ENCODE peak calls at places on chromosomes 2 and 18, in five cellular contexts. Y is COR-L47, T is activated T-cell treated with anti-CD3 and anti-CD28 coated beads for 1 hour, K is NCI-H510A treated with DMSO at 0.1 percent for 48 hours, P is endothelial cell. C is an unnamed sample.

GRCh38 chr2:219612605-219613286 is 14.7 kb upstream of the SLC4A3 start:
- DNase-seq in T (no peak), Y (no peak), K (peak), P (no peak), C (no peak)

GRCh38 chr2:157055660-157056199 is 201.8 kb upstream of the GALNT5 start:
- DNase-seq in K (peak), T (no peak), P (no peak), Y (peak), C (no peak)

GRCh38 chr2:123870877-123871276 is 154.2 kb upstream of the CNTNAP5 start:
- DNase-seq in T (no peak), Y (no peak), K (no peak), P (no peak), C (no peak)

GRCh38 chr2:182447163-182447562 is 20.3 kb upstream of the PDE1A start:
- DNase-seq in T (no peak), P (no peak), Y (no peak), K (no peak), C (no peak)

GRCh38 chr2:97732436-97733340 is 19.3 kb downstream of the ZAP70 start:
- DNase-seq in T (no peak), Y (no peak), K (no peak), P (no peak), C (no peak)

GRCh38 chr2:170878061-170878460 is 51.0 kb upstream of the GORASP2 start:
- DNase-seq in T (no peak), P (no peak), K (no peak), Y (no peak), C (no peak)

GRCh38 chr18:43751835-43752234 is 474.5 kb upstream of the SYT4 start:
- DNase-seq in Y (no peak), P (no peak), K (no peak), T (no peak), C (no peak)

GRCh38 chr2:157256621-157257020 is 884 bp upstream of the GALNT5 start:
- DNase-seq in P (no peak), T (no peak), Y (no peak), K (no peak), C (no peak)

GRCh38 chr2:236768393-236769140 is 198.9 kb downstream of the ACKR3 start:
- DNase-seq in Y (no peak), K (no peak), T (no peak), P (no peak), C (no peak)

GRCh38 chr2:62711832-62712494 is 6.5 kb downstream of the EHBP1 start:
- DNase-seq in K (no peak), P (no peak), T (no peak), Y (no peak), C (no peak)

GRCh38 chr2:62074233-62074632 is 121.7 kb upstream of the B3GNT2 start:
- DNase-seq in T (no peak), Y (no peak), K (no peak), P (no peak), C (no peak)

GRCh38 chr18:50973367-50974126 is 5.7 kb downstream of the ELAC1 start:
- DNase-seq in P (no peak), Y (no peak), T (no peak), K (no peak), C (no peak)

GRCh38 chr2:217801711-217802110 is 201.1 kb downstream of the TNS1 start:
- DNase-seq in T (no peak), Y (no peak), K (no peak), P (no peak), C (no peak)

GRCh38 chr2:72953976-72954375 is 36.7 kb downstream of the EMX1 start:
- DNase-seq in P (no peak), T (no peak), K (no peak), Y (no peak), C (no peak)

GRCh38 chr18:52236134-52236533 is 103.9 kb upstream of the DCC start:
- DNase-seq in K (no peak), T (no peak), P (no peak), Y (no peak), C (no peak)

GRCh38 chr2:235047171-235048160 is 95.6 kb downstream of the SH3BP4 start:
- DNase-seq in K (no peak), P (no peak), Y (no peak), T (no peak), C (no peak)

GRCh38 chr2:151306621-151307020 is 17.2 kb upstream of the NMI start:
- DNase-seq in P (no peak), K (no peak), Y (no peak), T (no peak), C (no peak)

GRCh38 chr18:3321133-3321812 is 59.3 kb downstream of the MYL12B start:
- DNase-seq in P (no peak), Y (peak), T (no peak), K (no peak), C (no peak)

GRCh38 chr18:61893971-61894750 is 1.4 kb upstream of the RNF152 start:
- DNase-seq in Y (peak), P (peak), T (peak), K (peak), C (peak)

GRCh38 chr18:35386600-35387366 is 9.6 kb upstream of the ZNF396 start:
- DNase-seq in T (peak), P (peak), Y (peak), K (peak), C (peak)

C was measured in DND-41.